ENCODE peak calls at places on chromosomes 1 and 21, in eight cellular contexts. G is HFFc6, L is GM10248, D is esophagus muscularis mucosa, R is choroid plexus epithelial cell, T is hepatocyte, H is DMS79 treated with DMSO at 0.1 percent for 48 hours, Q is NCI-H1417. A is an unnamed sample.

GRCh38 chr21:33228455-33228854 is 1.3 kb upstream of the IFNAR2 start:
- DNase-seq in Q (no peak), R (no peak), D (no peak), L (no peak), T (no peak), G (no peak), H (no peak), A (no peak)

GRCh38 chr1:59123081-59123675 is 173.7 kb upstream of the FGGY start:
- DNase-seq in Q (no peak), H (no peak), T (no peak), D (peak; percentile 26), R (peak; percentile 48), L (no peak), G (peak; percentile 42), A (no peak)

GRCh38 chr1:12511516-12512468 is 106.2 kb downstream of the DHRS3 start:
- DNase-seq in T (no peak), H (no peak), R (peak; percentile 70), D (no peak), G (peak; percentile 13), Q (no peak), L (no peak), A (no peak)

GRCh38 chr1:242842094-242842493 is 317.6 kb upstream of the PLD5 start:
- DNase-seq in R (no peak), L (no peak), Q (no peak), H (no peak), D (no peak), T (no peak), G (no peak), A (no peak)

GRCh38 chr1:224266105-224266935 is 63.7 kb downstream of the NVL start:
- DNase-seq in Q (no peak), L (peak; percentile 34), R (peak; percentile 15), H (no peak), D (peak; percentile 74), T (no peak), G (no peak), A (peak; percentile 68)

GRCh38 chr1:153548722-153549695 is at the start of gene S100A3:
- DNase-seq in Q (no peak), T (peak; percentile 73), H (no peak), L (no peak), D (no peak), R (peak; percentile 64), G (peak; percentile 85), A (no peak)

GRCh38 chr1:189619682-189620332 is 857.9 kb downstream of the BRINP3 start:
- DNase-seq in D (no peak), L (no peak), Q (no peak), G (peak; percentile 0), T (peak; percentile 22), R (peak; percentile 91), H (no peak), A (no peak)

GRCh38 chr1:56501888-56502287 is 77.5 kb downstream of the PLPP3 start:
- DNase-seq in D (no peak), L (no peak), R (no peak), G (no peak), Q (no peak), H (no peak), T (no peak), A (no peak)

GRCh38 chr1:100360790-100361232 is 8.5 kb downstream of the CDC14A start:
- DNase-seq in H (peak; percentile 72), D (no peak), L (no peak), G (peak; percentile 12), T (no peak), Q (no peak), R (peak; percentile 95), A (no peak)

GRCh38 chr1:47534040-47534328 is 96.1 kb downstream of the FOXD2 start:
- DNase-seq in R (no peak), H (no peak), T (no peak), L (no peak), D (no peak), Q (no peak), G (no peak), A (no peak)

GRCh38 chr1:24097663-24098062 is 14.3 kb downstream of the MYOM3 start:
- DNase-seq in H (no peak), G (no peak), R (no peak), T (no peak), L (no peak), D (no peak), Q (no peak), A (no peak)

GRCh38 chr21:35932232-35932911 is 128.0 kb downstream of the SETD4 start:
- DNase-seq in G (peak; percentile 84), L (peak; percentile 50), H (peak; percentile 56), T (peak; percentile 79), Q (peak; percentile 89), D (peak; percentile 87), R (peak; percentile 89), A (peak; percentile 73)

GRCh38 chr1:206708058-206708457 is 23.4 kb downstream of the MAPKAPK2 start:
- DNase-seq in H (no peak), T (no peak), R (peak; percentile 47), Q (no peak), L (no peak), D (no peak), G (no peak), A (peak; percentile 69)

GRCh38 chr1:228003461-228004330 is 3.1 kb upstream of the WNT3A start:
- DNase-seq in L (peak; percentile 7), T (no peak), D (no peak), R (no peak), H (no peak), Q (no peak), G (no peak), A (no peak)

GRCh38 chr1:201016943-201017827 is 6.3 kb downstream of the KIF21B start:
- DNase-seq in G (no peak), Q (no peak), R (no peak), H (no peak), L (no peak), D (no peak), T (no peak), A (peak; percentile 57)

GRCh38 chr1:14944471-14944981 is 209.0 kb upstream of the TMEM51 start:
- DNase-seq in H (no peak), T (no peak), G (no peak), R (no peak), Q (no peak), L (no peak), D (no peak), A (no peak)

GRCh38 chr1:85166343-85166742 is 34.5 kb downstream of the SYDE2 start:
- DNase-seq in R (no peak), D (no peak), G (no peak), Q (no peak), T (no peak), H (no peak), L (no peak), A (no peak)

GRCh38 chr1:235784950-235785349 is 81.8 kb downstream of the LYST start:
- DNase-seq in H (no peak), D (no peak), Q (no peak), G (no peak), T (no peak), R (no peak), L (no peak), A (no peak)

GRCh38 chr21:39552856-39553255 is 59.9 kb upstream of the B3GALT5 start:
- DNase-seq in L (no peak), T (no peak), D (no peak), R (no peak), G (no peak), H (no peak), Q (no peak), A (no peak)

GRCh38 chr1:231170875-231171274 is 9.0 kb downstream of the TRIM67 start:
- DNase-seq in R (no peak), Q (no peak), D (no peak), H (no peak), G (no peak), T (no peak), L (no peak), A (no peak)

GRCh38 chr1:43035821-43036456 is 77.3 kb upstream of the SLC2A1 start:
- DNase-seq in R (no peak), H (no peak), G (no peak), Q (no peak), D (no peak), L (no peak), T (no peak), A (no peak)

GRCh38 chr1:234062166-234062565 is 157.7 kb downstream of the SLC35F3 start:
- DNase-seq in H (no peak), G (no peak), L (no peak), Q (no peak), D (no peak), T (no peak), R (no peak), A (no peak)

GRCh38 chr21:42657676-42658319 is 4.4 kb downstream of the PDE9A start:
- DNase-seq in T (no peak), D (no peak), R (no peak), H (no peak), G (no peak), Q (no peak), L (no peak), A (no peak)